ENCODE peak calls at places on chromosomes 6 and 20, in four cellular contexts. D, U, V and B are unnamed samples.

GRCh38 chr6:71406871-71407860 is 118.6 kb downstream of the OGFRL1 start:
- DNase-seq in D (no peak), V (no peak), U (peak; percentile 80), B (no peak)

GRCh38 chr20:62426678-62427077 is 661 bp downstream of the RBBP8NL start:
- DNase-seq in D (no peak), U (no peak), V (no peak), B (no peak)

GRCh38 chr6:31308050-31308844 is 36.4 kb upstream of the HLA-C start:
- DNase-seq in V (no peak), D (peak; percentile 68), U (peak; percentile 10), B (no peak)

GRCh38 chr6:158819213-158819976 is at the start of gene EZR:
- DNase-seq in V (peak; percentile 59), U (peak; percentile 86), D (peak; percentile 98), B (no peak)

GRCh38 chr20:46849269-46849668 is 45.4 kb upstream of the EYA2 start:
- DNase-seq in U (no peak), D (no peak), V (no peak), B (no peak)

GRCh38 chr6:71045296-71045695 is 88.4 kb upstream of the B3GAT2 start:
- DNase-seq in V (no peak), D (no peak), U (no peak), B (no peak)

GRCh38 chr20:14093652-14094051 is 98.3 kb downstream of the MACROD2 start:
- DNase-seq in D (no peak), V (no peak), U (no peak), B (no peak)

GRCh38 chr6:21138359-21139094 is 455.0 kb upstream of the SOX4 start:
- DNase-seq in U (no peak), V (no peak), D (no peak), B (no peak)

GRCh38 chr6:53410508-53411258 is 61.9 kb upstream of the ELOVL5 start:
- DNase-seq in D (peak; percentile 23), V (peak; percentile 56), U (peak; percentile 39), B (peak; percentile 37)

GRCh38 chr6:33418690-33419291 is 884 bp upstream of the CUTA start:
- DNase-seq in V (no peak), D (peak; percentile 48), U (no peak), B (no peak)

GRCh38 chr20:56702931-56703840 is 74.1 kb downstream of the TFAP2C start:
- DNase-seq in D (no peak), U (no peak), V (no peak), B (no peak)

GRCh38 chr20:23622839-23623343 is 14.9 kb downstream of the CST3 start:
- DNase-seq in U (peak; percentile 80), D (peak; percentile 38), V (peak; percentile 72), B (no peak)

GRCh38 chr6:37483502-37483901 is 16.2 kb downstream of the CCDC167 start:
- DNase-seq in U (no peak), D (no peak), V (no peak), B (no peak)

GRCh38 chr6:72413884-72414283 is 208.0 kb upstream of the KCNQ5 start:
- DNase-seq in U (no peak), D (no peak), V (peak; percentile 65), B (no peak)

GRCh38 chr6:4727671-4728435 is 48.4 kb upstream of the CDYL start:
- DNase-seq in U (peak; percentile 6), V (peak; percentile 69), D (peak; percentile 58), B (no peak)

GRCh38 chr20:39676857-39677351 is 714.8 kb downstream of the DHX35 start:
- DNase-seq in U (peak; percentile 5), D (no peak), V (no peak), B (no peak)

GRCh38 chr20:10369723-10370090 is 64.3 kb downstream of the MKKS start:
- DNase-seq in U (peak; percentile 95), V (no peak), D (no peak), B (no peak)

GRCh38 chr6:157631388-157631787 is 191.7 kb upstream of the SNX9 start:
- DNase-seq in U (no peak), D (no peak), V (no peak), B (no peak)

GRCh38 chr6:127554435-127555006 is 22.5 kb upstream of the C6orf58 start:
- DNase-seq in V (peak; percentile 46), U (peak; percentile 51), D (no peak), B (no peak)

GRCh38 chr6:169020821-169021220 is 232.8 kb downstream of the THBS2 start:
- DNase-seq in U (no peak), V (no peak), D (no peak), B (no peak)

GRCh38 chr6:168132531-168133184 is 53.6 kb upstream of the FRMD1 start:
- DNase-seq in V (peak; percentile 53), U (peak; percentile 49), D (peak; percentile 40), B (no peak)

GRCh38 chr20:23205656-23206055 is 119.5 kb upstream of the CD93 start:
- DNase-seq in D (no peak), V (no peak), U (no peak), B (no peak)

GRCh38 chr6:10409766-10410209 is 5.1 kb downstream of the TFAP2A start:
- DNase-seq in D (no peak), U (no peak), V (no peak), B (no peak)

GRCh38 chr6:158910484-158911075 is 89.4 kb downstream of the RSPH3 start:
- DNase-seq in V (no peak), D (no peak), U (no peak), B (peak; percentile 54)

GRCh38 chr20:3239026-3239866 is at the start of gene SLC4A11:
- DNase-seq in V (peak; percentile 56), U (peak; percentile 80), D (peak; percentile 76), B (no peak)

GRCh38 chr6:14658909-14659561 is 541.5 kb downstream of the CD83 start:
- DNase-seq in V (no peak), U (no peak), D (no peak), B (no peak)

GRCh38 chr6:91506509-91506908 is 919.6 kb upstream of the MAP3K7 start:
- DNase-seq in D (no peak), U (no peak), V (peak; percentile 21), B (no peak)

GRCh38 chr6:144718431-144718830 is 433.3 kb downstream of the UTRN start:
- DNase-seq in V (no peak), U (no peak), D (no peak), B (no peak)

GRCh38 chr6:35363293-35363750 is 21.0 kb downstream of the PPARD start:
- DNase-seq in D (peak; percentile 88), V (no peak), U (no peak), B (no peak)
- TF ChIP-seq CHD4 in D (no peak), V (no peak), U (no peak), B (no peak)

DNA sequence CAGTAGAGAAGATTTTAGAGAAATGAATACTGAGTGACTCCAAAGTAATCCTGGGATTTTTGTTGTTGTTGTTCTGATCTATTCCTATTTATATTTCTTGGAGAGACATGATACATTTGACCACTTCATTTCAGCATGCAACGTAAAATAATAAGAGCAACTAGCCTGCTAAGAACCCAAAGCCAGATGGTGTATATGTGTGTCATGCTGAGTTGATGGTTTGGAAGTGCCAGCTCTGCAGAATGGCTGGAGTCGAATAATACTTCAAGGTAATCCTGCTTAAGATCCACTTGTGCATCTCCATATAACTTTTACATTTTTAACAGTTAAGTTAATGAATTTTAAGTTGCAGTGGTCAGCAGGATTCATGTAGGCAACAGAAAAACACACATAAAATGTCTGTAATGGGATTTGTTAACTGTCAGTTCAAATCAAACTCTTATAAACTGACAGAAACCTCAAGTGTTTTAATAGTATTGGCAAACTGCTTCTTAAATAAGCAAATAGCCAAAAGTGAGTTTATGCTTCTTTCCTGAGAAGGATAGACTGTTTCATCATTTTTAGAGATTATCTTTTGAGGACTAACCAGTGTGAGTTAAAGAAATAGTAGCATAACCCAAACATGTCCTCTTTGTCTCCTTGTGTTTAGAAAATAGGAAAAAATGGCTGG is 67.8 kb downstream of the AIG1 start:
- DNase-seq in V (no peak), D (no peak), U (no peak), B (no peak)
- TF ChIP-seq CHD4 in V (no peak), D (no peak), U (no peak), B (no peak)

DNA sequence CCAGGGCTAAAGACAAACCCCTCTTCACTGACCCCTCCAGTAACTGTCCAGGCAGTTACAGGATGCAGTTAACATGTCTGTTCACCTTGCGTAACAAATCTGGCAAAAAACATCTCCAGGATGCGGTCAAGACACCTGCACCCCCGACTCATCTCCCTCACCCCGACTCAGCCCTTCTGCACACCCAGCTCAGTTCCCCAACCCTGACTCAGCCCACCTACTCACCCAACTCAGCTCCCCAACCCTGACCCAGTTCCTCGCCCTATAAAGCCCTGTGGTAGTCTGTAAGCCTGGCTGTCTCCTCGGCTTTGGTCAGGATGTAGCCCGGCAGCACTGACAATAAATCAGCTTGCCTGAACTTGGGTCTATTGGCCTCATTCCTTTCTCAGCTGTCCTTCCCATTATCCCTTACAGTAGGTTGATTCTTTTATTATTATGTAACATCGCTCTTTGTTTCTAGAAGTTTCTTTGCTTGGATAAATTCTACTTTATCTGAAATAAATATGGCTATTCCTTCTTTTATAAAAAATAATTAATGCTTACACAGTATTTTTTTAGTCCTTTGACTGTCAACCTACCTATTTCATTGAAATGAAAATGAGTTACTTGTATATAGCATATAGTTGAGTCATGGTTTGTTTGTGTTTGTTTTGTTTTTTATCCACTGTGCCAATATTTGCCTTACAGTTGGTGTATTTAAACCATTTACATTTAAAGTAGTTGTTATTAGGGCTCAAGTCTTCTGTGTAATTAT is 12.9 kb upstream of the ADTRP start:
- DNase-seq in D (no peak), U (no peak), V (no peak), B (no peak)
- TF ChIP-seq CHD4 in D (no peak), U (no peak), V (no peak), B (no peak)

DNA sequence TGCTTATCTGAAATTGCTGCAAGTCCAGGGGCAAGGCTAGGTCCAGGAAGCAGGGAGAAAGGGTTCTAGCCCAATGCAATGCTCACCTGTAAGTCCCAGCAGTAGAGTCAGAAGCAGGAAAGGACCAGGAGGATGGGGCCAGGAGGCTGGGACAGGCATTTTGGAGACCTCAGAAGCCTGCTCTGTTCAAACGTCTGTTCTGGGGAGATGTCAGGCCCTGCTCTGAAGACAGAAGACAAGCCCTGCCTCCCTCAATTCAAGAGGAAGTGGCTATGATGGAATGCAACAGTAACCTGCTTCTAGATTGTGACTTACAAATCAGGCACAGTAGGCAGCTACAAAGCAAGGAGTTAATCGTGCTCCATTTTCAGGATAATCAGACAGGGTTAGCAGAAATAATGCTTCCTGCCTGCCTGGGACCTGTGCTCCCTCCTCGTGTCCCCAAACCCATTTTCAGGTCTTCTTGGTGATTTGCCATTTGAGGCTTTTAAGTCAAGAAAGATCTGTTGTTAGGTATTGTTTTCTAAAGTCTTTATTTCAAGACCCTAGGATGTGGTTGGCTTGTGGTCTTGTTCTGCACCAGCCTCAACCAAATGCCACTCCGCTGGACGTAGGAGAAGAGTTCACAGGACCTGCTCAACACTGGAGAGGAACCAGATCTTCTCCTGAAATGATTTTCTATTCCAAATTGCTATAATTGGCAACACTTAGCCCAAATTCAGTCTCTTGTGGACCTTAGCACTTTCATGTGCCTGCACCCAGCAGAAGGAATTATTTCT is at the start of gene SIRPG:
- DNase-seq in D (no peak), U (no peak), V (no peak), B (no peak)
- TF ChIP-seq CHD4 in D (no peak), U (no peak), V (no peak), B (no peak)

GRCh38 chr6:110331383-110331782 is 26.8 kb downstream of the METTL24 start:
- DNase-seq in D (no peak), U (no peak), V (no peak), B (no peak)

GRCh38 chr6:110328231-110328630 is 29.9 kb downstream of the METTL24 start:
- DNase-seq in D (no peak), V (no peak), U (no peak), B (no peak)

GRCh38 chr6:110331816-110332215 is 26.3 kb downstream of the METTL24 start:
- DNase-seq in D (no peak), V (no peak), U (no peak), B (no peak)

GRCh38 chr6:110329348-110329728 is 28.8 kb downstream of the METTL24 start:
- DNase-seq in U (no peak), V (no peak), D (no peak), B (no peak)

GRCh38 chr6:110329729-110330436 is 28.3 kb downstream of the METTL24 start:
- DNase-seq in D (no peak), U (no peak), V (peak; percentile 62), B (no peak)
- TF ChIP-seq CHD4 in D (no peak), U (no peak), V (no peak), B (no peak)